ENCODE peak calls at places on chromosomes 7 and 10, in four cellular contexts. One of them, this sample, is unnamed.

GRCh38 chr7:105521027-105521730 is 892 bp downstream of the PUS7 start:
- DNase-seq in psoas muscle: peak; percentile 77
- DNase-seq in GM23248: peak; percentile 87
- DNase-seq in CD4-positive, CD25-positive, alpha-beta regulatory T cell: peak; percentile 61
- DNase-seq in this sample: peak; percentile 87

GRCh38 chr7:37083311-37084096 is 359.2 kb upstream of the AOAH start:
- DNase-seq in GM23248: peak; percentile 37
- DNase-seq in psoas muscle: peak; percentile 65
- DNase-seq in CD4-positive, CD25-positive, alpha-beta regulatory T cell: no peak
- DNase-seq in this sample: no peak

GRCh38 chr10:69458426-69459100 is 7.3 kb downstream of the TSPAN15 start:
- DNase-seq in GM23248: no peak
- DNase-seq in CD4-positive, CD25-positive, alpha-beta regulatory T cell: no peak
- DNase-seq in psoas muscle: peak; percentile 70
- DNase-seq in this sample: peak; percentile 67

GRCh38 chr7:101733713-101734475 is 83.5 kb upstream of the CUX1 start:
- DNase-seq in GM23248: peak; percentile 55
- DNase-seq in psoas muscle: peak; percentile 70
- DNase-seq in CD4-positive, CD25-positive, alpha-beta regulatory T cell: peak; percentile 18
- DNase-seq in this sample: peak; percentile 80

GRCh38 chr10:62426086-62426485 is 51.9 kb downstream of the ZNF365 start:
- DNase-seq in GM23248: peak; percentile 62
- DNase-seq in CD4-positive, CD25-positive, alpha-beta regulatory T cell: peak; percentile 8
- DNase-seq in psoas muscle: no peak
- DNase-seq in this sample: no peak

GRCh38 chr10:35641430-35642015 is 573 bp downstream of the FZD8 start:
- DNase-seq in GM23248: peak; percentile 84
- DNase-seq in psoas muscle: no peak
- DNase-seq in CD4-positive, CD25-positive, alpha-beta regulatory T cell: no peak
- DNase-seq in this sample: no peak

GRCh38 chr7:27161721-27162547 is 3.4 kb downstream of the HOXA9 start:
- DNase-seq in psoas muscle: peak; percentile 59
- DNase-seq in GM23248: peak; percentile 61
- DNase-seq in CD4-positive, CD25-positive, alpha-beta regulatory T cell: no peak
- DNase-seq in this sample: peak; percentile 78

GRCh38 chr7:136086712-136087111 is 109.6 kb upstream of the MTPN start:
- DNase-seq in CD4-positive, CD25-positive, alpha-beta regulatory T cell: peak; percentile 55
- DNase-seq in GM23248: peak; percentile 87
- DNase-seq in psoas muscle: no peak
- DNase-seq in this sample: no peak

GRCh38 chr10:24240001-24240751 is 31.2 kb downstream of the KIAA1217 start:
- DNase-seq in psoas muscle: no peak
- DNase-seq in CD4-positive, CD25-positive, alpha-beta regulatory T cell: no peak
- DNase-seq in GM23248: peak; percentile 43
- DNase-seq in this sample: no peak

GRCh38 chr7:46754135-46754730 is 827.7 kb downstream of the TNS3 start:
- DNase-seq in psoas muscle: no peak
- DNase-seq in CD4-positive, CD25-positive, alpha-beta regulatory T cell: no peak
- DNase-seq in GM23248: peak; percentile 86
- DNase-seq in this sample: no peak

GRCh38 chr7:151059362-151060112 is at the start of gene SLC4A2:
- DNase-seq in CD4-positive, CD25-positive, alpha-beta regulatory T cell: peak; percentile 73
- DNase-seq in GM23248: peak; percentile 86
- DNase-seq in psoas muscle: peak; percentile 90
- DNase-seq in this sample: peak; percentile 95

GRCh38 chr7:22884911-22885823 is 62.5 kb upstream of the TOMM7 start:
- DNase-seq in GM23248: peak; percentile 39
- DNase-seq in CD4-positive, CD25-positive, alpha-beta regulatory T cell: peak; percentile 46
- DNase-seq in psoas muscle: no peak
- DNase-seq in this sample: no peak

DNA sequence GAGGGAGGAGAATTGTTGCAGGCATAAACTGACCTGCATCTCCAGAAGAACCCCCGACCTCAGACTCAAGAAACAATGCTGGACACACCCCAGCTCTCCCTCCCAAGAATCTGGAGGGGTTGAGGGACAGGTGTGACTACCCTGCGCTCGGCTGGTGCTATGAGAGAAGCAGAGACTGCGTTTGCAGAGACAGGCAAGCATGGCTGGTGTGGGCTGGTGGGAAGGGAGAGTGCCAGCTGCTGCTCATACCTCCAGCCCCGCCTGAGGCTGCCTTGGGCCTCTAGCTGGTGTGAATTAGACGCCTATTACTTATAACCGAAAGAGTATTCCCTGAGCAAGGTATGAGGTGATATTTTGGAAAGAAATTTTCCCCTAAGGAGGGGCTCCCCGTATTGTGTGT is 48.3 kb upstream of the DDC start:
- DNase-seq in GM23248: no peak
- DNase-seq in CD4-positive, CD25-positive, alpha-beta regulatory T cell: no peak
- DNase-seq in psoas muscle: no peak
- DNase-seq in this sample: no peak
- H3K4me1 ChIP-seq in GM23248: peaks cover 6% of the 10 kb centered on the region
- H3K4me1 ChIP-seq in CD4-positive, CD25-positive, alpha-beta regulatory T cell: peaks cover 30% of the 10 kb centered on the region
- H3K4me1 ChIP-seq in psoas muscle: no peaks in the 10 kb centered on the region
- H3K4me1 ChIP-seq in this sample: peaks cover 17% of the 10 kb centered on the region

DNA sequence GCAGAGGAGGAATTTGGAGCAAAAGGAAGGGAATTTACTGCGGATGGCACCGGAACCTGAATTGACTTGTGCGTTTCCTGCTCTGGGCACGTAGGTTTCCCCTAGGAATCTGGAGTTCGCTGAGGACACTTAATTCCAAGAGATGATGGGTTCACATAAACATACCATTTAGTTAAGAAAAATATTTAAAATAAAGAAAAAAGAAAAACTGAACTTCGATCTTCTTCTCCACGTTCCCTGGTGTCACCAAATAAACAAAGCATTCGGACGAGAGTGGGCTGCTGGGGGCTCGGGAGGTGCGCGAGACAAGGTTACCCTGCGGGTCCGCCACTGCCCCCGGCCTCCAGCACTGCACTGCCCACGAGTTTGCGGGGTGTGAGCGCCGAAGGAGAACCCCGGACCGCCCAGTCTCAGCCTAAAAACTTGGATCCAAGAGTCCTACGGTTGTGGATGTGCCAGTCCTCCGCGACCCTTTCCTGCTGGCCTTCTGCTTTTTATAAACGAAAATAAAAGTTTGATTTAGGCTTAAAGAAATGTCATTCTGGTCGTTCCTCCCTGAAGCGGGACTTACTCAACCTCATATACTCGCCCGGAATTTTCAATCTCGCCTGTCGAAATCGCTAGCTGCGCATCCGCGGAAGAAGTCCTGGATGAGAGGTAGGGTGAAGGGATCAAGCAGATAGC is 30.3 kb downstream of the SKIDA1 start:
- DNase-seq in CD4-positive, CD25-positive, alpha-beta regulatory T cell: no peak
- DNase-seq in psoas muscle: no peak
- DNase-seq in GM23248: no peak
- DNase-seq in this sample: peak; percentile 78
- H3K27ac ChIP-seq in CD4-positive, CD25-positive, alpha-beta regulatory T cell: no peak overlapping the region
- H3K27ac ChIP-seq in psoas muscle: peak overlapping the region; percentile 18
- H3K27ac ChIP-seq in GM23248: no peak overlapping the region
- H3K27ac ChIP-seq in this sample: peak overlapping the region; percentile 52

GRCh38 chr10:29806350-29806788 is 171.6 kb upstream of the SVIL start:
- DNase-seq in GM23248: peak; percentile 62
- DNase-seq in psoas muscle: no peak
- DNase-seq in CD4-positive, CD25-positive, alpha-beta regulatory T cell: no peak
- DNase-seq in this sample: no peak

GRCh38 chr10:29804025-29804852 is 169.5 kb upstream of the SVIL start:
- DNase-seq in GM23248: peak; percentile 90
- DNase-seq in psoas muscle: peak; percentile 75
- DNase-seq in CD4-positive, CD25-positive, alpha-beta regulatory T cell: no peak
- DNase-seq in this sample: no peak

GRCh38 chr10:29805134-29805691 is 170.4 kb upstream of the SVIL start:
- DNase-seq in GM23248: no peak
- DNase-seq in psoas muscle: peak; percentile 75
- DNase-seq in CD4-positive, CD25-positive, alpha-beta regulatory T cell: no peak
- DNase-seq in this sample: no peak

GRCh38 chr10:29810816-29811215 is 176.0 kb upstream of the SVIL start:
- DNase-seq in psoas muscle: no peak
- DNase-seq in CD4-positive, CD25-positive, alpha-beta regulatory T cell: no peak
- DNase-seq in GM23248: no peak
- DNase-seq in this sample: no peak

DNA sequence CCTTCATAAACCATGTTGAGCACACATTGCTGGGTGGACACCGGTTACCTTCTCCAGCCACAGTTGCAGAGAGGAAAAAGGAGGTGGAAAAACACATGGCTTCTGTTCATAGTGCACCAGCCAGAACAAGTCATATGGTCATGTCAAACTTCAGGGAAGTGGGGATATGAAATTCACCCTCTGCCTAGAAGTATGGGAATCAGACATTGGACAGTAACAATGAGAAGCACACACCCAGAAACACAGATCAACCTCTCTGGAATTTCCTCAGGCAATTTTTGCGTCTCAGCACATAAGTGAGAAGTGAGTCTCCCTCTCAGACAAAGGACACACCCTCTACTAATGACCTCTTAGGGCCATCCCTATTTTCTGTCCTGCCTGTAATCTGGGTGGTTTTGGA is 172.6 kb upstream of the SVIL start:
- DNase-seq in CD4-positive, CD25-positive, alpha-beta regulatory T cell: no peak
- DNase-seq in GM23248: peak; percentile 91
- DNase-seq in psoas muscle: no peak
- DNase-seq in this sample: no peak
- H3K4me1 ChIP-seq in CD4-positive, CD25-positive, alpha-beta regulatory T cell: no peaks in the 10 kb centered on the region
- H3K4me1 ChIP-seq in GM23248: peaks cover 65% of the 10 kb centered on the region
- H3K4me1 ChIP-seq in psoas muscle: peaks cover 70% of the 10 kb centered on the region
- H3K4me1 ChIP-seq in this sample: peaks cover 7% of the 10 kb centered on the region

GRCh38 chr7:11749629-11750028 is 82.4 kb downstream of the THSD7A start:
- DNase-seq in psoas muscle: no peak
- DNase-seq in CD4-positive, CD25-positive, alpha-beta regulatory T cell: no peak
- DNase-seq in GM23248: no peak
- DNase-seq in this sample: no peak
- H3K27ac ChIP-seq in psoas muscle: no peak overlapping the region
- H3K27ac ChIP-seq in CD4-positive, CD25-positive, alpha-beta regulatory T cell: no peak overlapping the region
- H3K27ac ChIP-seq in GM23248: no peak overlapping the region
- H3K27ac ChIP-seq in this sample: no peak overlapping the region

DNA sequence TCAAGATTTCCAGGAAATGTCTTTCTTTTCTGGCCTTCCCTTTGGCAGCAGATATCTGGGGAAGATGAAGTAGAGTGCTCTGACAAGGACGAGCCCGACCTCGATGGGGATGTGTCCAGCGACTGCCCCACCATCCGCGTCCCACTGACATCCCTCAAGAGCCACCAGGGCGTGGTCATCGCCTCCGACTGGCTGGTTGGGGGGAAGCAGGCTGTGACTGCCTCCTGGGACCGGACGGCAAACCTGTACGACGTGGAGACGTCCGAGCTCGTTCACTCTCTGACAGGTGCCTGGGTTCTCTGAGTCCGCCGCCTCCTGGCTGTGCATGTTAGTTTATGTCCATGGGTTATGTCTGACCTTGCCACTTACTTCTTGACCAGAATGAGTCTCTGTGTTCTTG is 47.4 kb downstream of the WDR37 start:
- DNase-seq in psoas muscle: no peak
- DNase-seq in CD4-positive, CD25-positive, alpha-beta regulatory T cell: no peak
- DNase-seq in GM23248: no peak
- DNase-seq in this sample: no peak
- H3K4me1 ChIP-seq in psoas muscle: no peaks in the 10 kb centered on the region
- H3K4me1 ChIP-seq in CD4-positive, CD25-positive, alpha-beta regulatory T cell: no peaks in the 10 kb centered on the region
- H3K4me1 ChIP-seq in GM23248: no peaks in the 10 kb centered on the region
- H3K4me1 ChIP-seq in this sample: no peaks in the 10 kb centered on the region

GRCh38 chr10:27513451-27514191 is 9.5 kb downstream of the RAB18 start:
- DNase-seq in GM23248: peak; percentile 61
- DNase-seq in CD4-positive, CD25-positive, alpha-beta regulatory T cell: peak; percentile 84
- DNase-seq in psoas muscle: no peak
- DNase-seq in this sample: no peak
- H3K27ac ChIP-seq in GM23248: peak overlapping the region; percentile 62
- H3K27ac ChIP-seq in CD4-positive, CD25-positive, alpha-beta regulatory T cell: no peak overlapping the region
- H3K27ac ChIP-seq in psoas muscle: no peak overlapping the region
- H3K27ac ChIP-seq in this sample: no peak overlapping the region

DNA sequence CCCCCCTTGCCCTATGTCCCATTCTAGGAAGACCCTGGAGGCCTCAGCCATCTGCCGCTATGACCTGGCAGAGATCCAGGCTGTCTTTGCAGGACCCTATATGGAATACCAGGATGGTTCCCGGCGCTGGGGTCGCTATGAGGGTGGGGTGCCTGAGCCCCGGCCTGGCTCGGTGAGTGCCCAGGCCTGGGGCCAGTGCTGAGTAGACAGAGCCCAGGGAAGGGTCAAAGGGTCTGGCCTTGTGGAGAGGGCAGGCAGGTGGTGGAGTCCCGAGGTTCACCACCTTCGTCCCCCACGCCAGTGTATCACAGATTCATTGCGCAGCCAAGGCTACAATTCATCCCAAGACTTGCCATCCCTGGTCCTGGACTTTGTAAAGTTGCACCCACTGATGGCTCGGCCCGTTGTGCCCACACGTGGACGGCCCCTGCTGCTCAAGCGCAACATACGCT is 7.5 kb downstream of the MRPL43 start:
- DNase-seq in CD4-positive, CD25-positive, alpha-beta regulatory T cell: no peak
- DNase-seq in GM23248: no peak
- DNase-seq in psoas muscle: peak; percentile 35
- DNase-seq in this sample: peak; percentile 56
- H3K4me1 ChIP-seq in CD4-positive, CD25-positive, alpha-beta regulatory T cell: no peaks in the 10 kb centered on the region
- H3K4me1 ChIP-seq in GM23248: no peaks in the 10 kb centered on the region
- H3K4me1 ChIP-seq in psoas muscle: no peaks in the 10 kb centered on the region
- H3K4me1 ChIP-seq in this sample: no peaks in the 10 kb centered on the region

GRCh38 chr7:52501696-52502095 is 533.7 kb upstream of the POM121L12 start:
- DNase-seq in CD4-positive, CD25-positive, alpha-beta regulatory T cell: no peak
- DNase-seq in psoas muscle: no peak
- DNase-seq in GM23248: no peak
- DNase-seq in this sample: no peak
- H3K27ac ChIP-seq in CD4-positive, CD25-positive, alpha-beta regulatory T cell: no peak overlapping the region
- H3K27ac ChIP-seq in psoas muscle: no peak overlapping the region
- H3K27ac ChIP-seq in GM23248: no peak overlapping the region
- H3K27ac ChIP-seq in this sample: no peak overlapping the region

GRCh38 chr7:134691820-134692705 is 45.4 kb downstream of the BPGM start:
- DNase-seq in GM23248: peak; percentile 78
- DNase-seq in psoas muscle: no peak
- DNase-seq in CD4-positive, CD25-positive, alpha-beta regulatory T cell: no peak
- DNase-seq in this sample: no peak
- H3K4me1 ChIP-seq in GM23248: peaks cover 73% of the 10 kb centered on the region
- H3K4me1 ChIP-seq in psoas muscle: peaks cover 3% of the 10 kb centered on the region
- H3K4me1 ChIP-seq in CD4-positive, CD25-positive, alpha-beta regulatory T cell: no peaks in the 10 kb centered on the region
- H3K4me1 ChIP-seq in this sample: no peaks in the 10 kb centered on the region